ENCODE peak calls at places on chromosomes 1 and 21, in four cellular contexts. O, L, Q and V are unnamed samples.

GRCh38 chr1:98119793-98120192 is 199.0 kb upstream of the DPYD start:
- DNase-seq in Q (no peak), L (no peak), O (no peak), V (peak)

GRCh38 chr1:10896673-10897072 is 100.2 kb upstream of the CASZ1 start:
- DNase-seq in Q (no peak), L (no peak), O (no peak), V (no peak)

GRCh38 chr21:40186036-40186435 is 318.8 kb downstream of the PCP4 start:
- DNase-seq in Q (no peak), L (no peak), O (no peak), V (no peak)

GRCh38 chr1:10761503-10762152 is 34.8 kb downstream of the CASZ1 start:
- DNase-seq in O (no peak), Q (no peak), L (no peak), V (peak)

GRCh38 chr1:199794105-199794863 is 233.2 kb upstream of the NR5A2 start:
- DNase-seq in O (peak), Q (no peak), L (no peak), V (no peak)

GRCh38 chr1:219206350-219206749 is 32.7 kb downstream of the LYPLAL1 start:
- DNase-seq in Q (no peak), O (no peak), L (no peak), V (no peak)

GRCh38 chr1:229171934-229172333 is 99.0 kb upstream of the RAB4A start:
- DNase-seq in L (no peak), Q (no peak), O (no peak), V (peak)

GRCh38 chr1:14735861-14736260 is 137.4 kb downstream of the KAZN start:
- DNase-seq in O (no peak), L (no peak), Q (no peak), V (no peak)

GRCh38 chr1:15741183-15741850 is 982 bp upstream of the TMEM82 start:
- DNase-seq in Q (peak), O (peak), L (no peak), V (peak)

GRCh38 chr1:202860744-202861419 is 28.1 kb downstream of the RABIF start:
- DNase-seq in Q (no peak), O (no peak), L (no peak), V (peak)

GRCh38 chr1:110155878-110156522 is 5.7 kb downstream of the SLC6A17 start:
- DNase-seq in L (no peak), O (no peak), Q (no peak), V (peak)

GRCh38 chr1:2481885-2482284 is 5.8 kb downstream of the PLCH2 start:
- DNase-seq in L (no peak), O (no peak), Q (no peak), V (no peak)

GRCh38 chr1:177928194-177928593 is 41.7 kb downstream of the SEC16B start:
- DNase-seq in O (peak), Q (no peak), L (no peak), V (peak)

GRCh38 chr1:242890211-242890741 is 364.8 kb downstream of the CEP170 start:
- DNase-seq in L (no peak), O (no peak), Q (no peak), V (peak)

GRCh38 chr1:25888426-25888987 is 13.0 kb upstream of the PAQR7 start:
- DNase-seq in L (no peak), O (no peak), Q (no peak), V (no peak)

GRCh38 chr1:43269627-43270375 is at the start of gene TMEM125:
- DNase-seq in L (no peak), O (no peak), Q (no peak), V (no peak)

GRCh38 chr21:38363684-38364083 is 106.9 kb downstream of the KCNJ15 start:
- DNase-seq in O (no peak), Q (no peak), L (no peak), V (no peak)

GRCh38 chr1:221756830-221757551 is 15.1 kb upstream of the DUSP10 start:
- DNase-seq in O (peak), L (no peak), Q (no peak), V (no peak)

GRCh38 chr21:41156128-41156527 is 11.8 kb upstream of the BACE2 start:
- DNase-seq in O (no peak), Q (no peak), L (no peak), V (no peak)

GRCh38 chr1:93925206-93925605 is 16.0 kb upstream of the GCLM start:
- DNase-seq in O (no peak), Q (no peak), L (no peak), V (peak)

GRCh38 chr1:115654663-115655306 is 13.0 kb downstream of the VANGL1 start:
- DNase-seq in O (no peak), Q (no peak), L (no peak), V (peak)

GRCh38 chr1:43853161-43853921 is 80.3 kb upstream of the ARTN start:
- DNase-seq in L (no peak), Q (no peak), O (peak), V (no peak)

GRCh38 chr1:24914226-24915069 is 15.6 kb downstream of the RUNX3 start:
- DNase-seq in Q (no peak), L (no peak), O (no peak), V (no peak)

GRCh38 chr1:165080253-165080896 is 276.1 kb downstream of the LMX1A start:
- DNase-seq in Q (no peak), O (no peak), L (no peak), V (no peak)

GRCh38 chr21:31220567-31220966 is 123.5 kb downstream of the TIAM1 start:
- DNase-seq in L (no peak), Q (no peak), O (no peak), V (no peak)

GRCh38 chr1:211684791-211685190 is 9.4 kb upstream of the NEK2 start:
- DNase-seq in O (no peak), Q (no peak), L (no peak), V (no peak)

GRCh38 chr1:116440731-116441130 is 67.7 kb downstream of the ATP1A1 start:
- DNase-seq in L (no peak), O (no peak), Q (no peak), V (no peak)

GRCh38 chr1:168585937-168586336 is 9.5 kb downstream of the XCL1 start:
- DNase-seq in O (no peak), Q (no peak), L (no peak), V (no peak)

GRCh38 chr1:23366146-23366545 is 3.5 kb downstream of the ZNF436 start:
- DNase-seq in L (no peak), Q (no peak), O (no peak), V (no peak)

GRCh38 chr1:170410391-170411146 is 121.4 kb upstream of the GORAB start:
- DNase-seq in O (no peak), Q (no peak), L (no peak), V (no peak)

GRCh38 chr1:223486366-223486765 is 93.2 kb downstream of the CCDC185 start:
- DNase-seq in O (no peak), L (no peak), Q (no peak), V (no peak)

GRCh38 chr1:154474802-154475201 is 27.2 kb upstream of the TDRD10 start:
- DNase-seq in Q (no peak), L (no peak), O (peak), V (no peak)

GRCh38 chr1:192303029-192303428 is 13.8 kb upstream of the RGS21 start:
- DNase-seq in O (no peak), Q (no peak), L (no peak), V (no peak)

GRCh38 chr1:92408825-92409224 is 77.9 kb downstream of the GFI1 start:
- DNase-seq in O (peak), Q (no peak), L (no peak), V (no peak)

GRCh38 chr1:85203573-85204169 is 2.9 kb upstream of the SYDE2 start:
- DNase-seq in L (no peak), Q (no peak), O (no peak), V (no peak)

GRCh38 chr1:224852901-224853568 is 76.4 kb upstream of the DNAH14 start:
- DNase-seq in O (no peak), Q (no peak), L (no peak), V (peak)

GRCh38 chr1:205493241-205494085 is 11.0 kb upstream of the CDK18 start:
- DNase-seq in O (peak), Q (no peak), L (peak), V (peak)

GRCh38 chr1:28910379-28911125 is 3.8 kb upstream of the EPB41 start:
- DNase-seq in L (no peak), Q (no peak), O (no peak), V (no peak)